ENCODE peak calls at places on chromosomes 16 and 17, in seven cellular contexts. V is esophagus muscularis mucosa; N is GM23338; X is heart left ventricle; M is CD4-positive, alpha-beta memory T cell; S is CD4-positive, CD25-positive, alpha-beta regulatory T cell; C is heart right ventricle. O is an unnamed sample.

GRCh38 chr16:22694887-22695382 is 119.0 kb upstream of the HS3ST2 start:
- DNase-seq in V (no peak), N (no peak), X (no peak), M (no peak), S (no peak), C (no peak), O (no peak)

GRCh38 chr17:49146620-49147306 is 14.2 kb downstream of the B4GALNT2 start:
- DNase-seq in V (no peak), N (no peak), X (no peak), M (no peak), S (no peak), C (no peak), O (no peak)

GRCh38 chr17:61452301-61453290 is at the start of gene TBX4:
- DNase-seq in V (no peak), N (peak; percentile 76), X (no peak), M (no peak), S (no peak), C (no peak), O (no peak)

GRCh38 chr16:47561286-47561685 is 100.2 kb downstream of the PHKB start:
- DNase-seq in V (no peak), N (no peak), X (no peak), M (no peak), S (no peak), C (no peak), O (no peak)

GRCh38 chr17:65495255-65496060 is 66.0 kb downstream of the AXIN2 start:
- DNase-seq in V (no peak), N (peak; percentile 91), X (no peak), M (peak; percentile 22), S (peak; percentile 6), C (no peak), O (no peak)

GRCh38 chr16:50879873-50880695 is 138.2 kb downstream of the CYLD start:
- DNase-seq in V (peak; percentile 88), N (peak; percentile 77), X (no peak), M (no peak), S (no peak), C (no peak), O (no peak)

GRCh38 chr17:2949469-2950044 is 113.8 kb downstream of the OR1D5 start:
- DNase-seq in V (no peak), N (no peak), X (no peak), M (no peak), S (no peak), C (peak; percentile 46), O (no peak)

GRCh38 chr16:53519417-53520091 is 16.5 kb upstream of the AKTIP start:
- DNase-seq in V (no peak), N (no peak), X (no peak), M (no peak), S (no peak), C (no peak), O (no peak)

GRCh38 chr17:28334666-28335200 is 539 bp downstream of the IFT20 start:
- DNase-seq in V (no peak), N (peak; percentile 46), X (no peak), M (no peak), S (no peak), C (no peak), O (no peak)

GRCh38 chr17:47742319-47743181 is 9.5 kb downstream of the TBX21 start:
- DNase-seq in V (no peak), N (peak; percentile 83), X (no peak), M (peak; percentile 48), S (peak; percentile 31), C (peak; percentile 39), O (no peak)

GRCh38 chr17:80866050-80866793 is 125.4 kb upstream of the CHMP6 start:
- DNase-seq in V (no peak), N (peak; percentile 77), X (peak; percentile 66), M (peak; percentile 46), S (peak; percentile 44), C (peak; percentile 63), O (peak; percentile 82)

GRCh38 chr17:78267257-78268073 is 36.0 kb downstream of the TMEM235 start:
- DNase-seq in V (no peak), N (no peak), X (no peak), M (no peak), S (no peak), C (no peak), O (no peak)

GRCh38 chr16:67207116-67207856 is 8.4 kb downstream of the ELMO3 start:
- DNase-seq in V (no peak), N (no peak), X (no peak), M (no peak), S (no peak), C (no peak), O (no peak)

GRCh38 chr16:17204248-17205043 is 266.3 kb downstream of the XYLT1 start:
- DNase-seq in V (no peak), N (no peak), X (no peak), M (no peak), S (no peak), C (no peak), O (no peak)

GRCh38 chr17:59331929-59332889 is 754 bp downstream of the YPEL2 start:
- DNase-seq in V (no peak), N (peak; percentile 52), X (peak; percentile 70), M (peak; percentile 9), S (peak; percentile 25), C (peak; percentile 77), O (peak; percentile 89)

GRCh38 chr16:28824548-28824973 is 1.8 kb downstream of the ATXN2L start:
- DNase-seq in V (no peak), N (no peak), X (no peak), M (no peak), S (no peak), C (no peak), O (no peak)

GRCh38 chr16:1981398-1981836 is at the start of gene NOXO1:
- DNase-seq in V (no peak), N (no peak), X (no peak), M (no peak), S (no peak), C (no peak), O (no peak)

GRCh38 chr16:3095869-3096268 is 3.2 kb downstream of the ZSCAN10 start:
- DNase-seq in V (no peak), N (peak; percentile 63), X (no peak), M (peak; percentile 64), S (peak; percentile 59), C (no peak), O (no peak)

GRCh38 chr16:83963277-83964119 is 4.5 kb upstream of the NECAB2 start:
- DNase-seq in V (no peak), N (no peak), X (peak; percentile 57), M (no peak), S (no peak), C (no peak), O (peak; percentile 6)

GRCh38 chr16:58035356-58036170 is 10.0 kb downstream of the MMP15 start:
- DNase-seq in V (no peak), N (no peak), X (no peak), M (no peak), S (no peak), C (no peak), O (no peak)

GRCh38 chr17:62854026-62854425 is 45.9 kb upstream of the MARCHF10 start:
- DNase-seq in V (no peak), N (no peak), X (no peak), M (no peak), S (no peak), C (no peak), O (no peak)

GRCh38 chr16:83365166-83365565 is 442.6 kb upstream of the HSBP1 start:
- DNase-seq in V (no peak), N (no peak), X (no peak), M (no peak), S (no peak), C (no peak), O (no peak)

GRCh38 chr16:57758331-57759117 is 23.0 kb downstream of the KATNB1 start:
- DNase-seq in V (no peak), N (no peak), X (no peak), M (no peak), S (no peak), C (no peak), O (peak; percentile 21)

GRCh38 chr16:78893340-78893739 is 707.2 kb downstream of the MAF start:
- DNase-seq in V (no peak), N (no peak), X (no peak), M (no peak), S (no peak), C (no peak), O (no peak)

GRCh38 chr16:78894872-78895271 is 705.7 kb downstream of the MAF start:
- DNase-seq in V (no peak), N (no peak), X (no peak), M (peak; percentile 58), S (peak; percentile 45), C (no peak), O (no peak)

GRCh38 chr16:78896280-78896679 is 704.3 kb downstream of the MAF start:
- DNase-seq in V (no peak), N (no peak), X (no peak), M (peak; percentile 48), S (peak; percentile 36), C (no peak), O (no peak)

GRCh38 chr16:78897299-78897698 is 703.2 kb downstream of the MAF start:
- DNase-seq in V (no peak), N (no peak), X (no peak), M (no peak), S (no peak), C (no peak), O (no peak)

GRCh38 chr16:78895661-78896060 is 704.9 kb downstream of the MAF start:
- DNase-seq in V (no peak), N (no peak), X (no peak), M (no peak), S (no peak), C (no peak), O (no peak)
- H3K4me1 ChIP-seq in V (no peaks in the 10 kb centered on the region), N (peaks cover 8% of the 10 kb centered on the region), X (no peaks in the 10 kb centered on the region), M (peaks cover 74% of the 10 kb centered on the region), S (peaks cover 8% of the 10 kb centered on the region), C (no peaks in the 10 kb centered on the region), O (no peaks in the 10 kb centered on the region)

GRCh38 chr17:32881054-32881453 is 4.1 kb upstream of the MYO1D start:
- DNase-seq in V (no peak), N (no peak), X (no peak), M (no peak), S (no peak), C (no peak), O (no peak)
- H3K4me3 ChIP-seq in V (no peak overlapping the region), N (no peak overlapping the region), X (no peak overlapping the region), M (no peak overlapping the region), S (no peak overlapping the region), C (no peak overlapping the region), O (no peak overlapping the region)

DNA sequence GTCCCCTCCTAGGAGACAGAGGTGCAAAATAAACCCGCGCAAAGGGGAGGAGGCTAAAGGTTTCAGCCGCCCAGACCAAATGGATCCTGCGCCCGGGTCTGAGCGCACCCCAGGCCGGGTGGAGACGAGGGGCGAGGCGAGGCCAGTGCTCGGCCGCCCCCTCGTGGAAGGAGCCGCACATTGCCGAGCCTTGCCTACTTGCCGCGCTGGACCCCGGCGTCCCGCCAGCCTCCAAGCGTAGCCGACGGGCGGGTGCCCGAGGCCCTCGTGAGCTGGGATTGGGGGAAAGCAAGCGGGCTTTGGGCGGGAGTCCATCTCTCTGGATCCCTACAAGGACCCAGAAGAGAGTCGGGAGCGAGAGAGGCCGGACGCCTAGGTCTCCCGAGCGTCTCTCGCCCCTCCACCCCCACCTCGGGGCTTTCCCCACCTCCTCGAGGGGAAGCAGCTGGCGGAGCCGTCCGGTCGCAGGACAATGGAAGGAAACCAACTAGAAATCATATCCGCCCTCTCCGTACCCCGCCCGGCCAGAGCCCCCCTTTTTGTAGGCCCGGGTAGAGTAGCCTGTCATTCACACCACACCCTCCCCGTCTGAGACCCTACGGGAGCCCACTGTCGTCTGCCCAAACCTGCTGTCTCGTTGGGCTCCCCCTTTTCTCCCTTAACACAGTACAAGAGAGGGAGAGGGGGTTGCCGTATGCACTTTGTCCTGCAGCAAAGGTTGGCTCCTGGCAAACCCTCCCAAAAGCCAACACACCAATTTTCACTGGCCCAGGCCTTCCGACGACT is 664 bp upstream of the BCL6B start:
- DNase-seq in V (peak; percentile 94), N (peak; percentile 90), X (peak; percentile 86), M (peak; percentile 75), S (peak; percentile 75), C (peak; percentile 86), O (peak; percentile 92)
- H3K4me1 ChIP-seq in V (peaks cover 70% of the 10 kb centered on the region), N (peaks cover 37% of the 10 kb centered on the region), X (peaks cover 55% of the 10 kb centered on the region), M (peaks cover 42% of the 10 kb centered on the region), S (peaks cover 31% of the 10 kb centered on the region), C (peaks cover 44% of the 10 kb centered on the region), O (peaks cover 15% of the 10 kb centered on the region)

GRCh38 chr16:27108826-27109665 is 42.3 kb downstream of the C16orf82 start:
- DNase-seq in V (no peak), N (no peak), X (no peak), M (no peak), S (no peak), C (no peak), O (no peak)
- H3K4me3 ChIP-seq in V (peak overlapping the region; percentile 56), N (peak overlapping the region; percentile 59), X (peak overlapping the region; percentile 43), M (no peak overlapping the region), S (peak overlapping the region; percentile 19), C (peak overlapping the region; percentile 16), O (peak overlapping the region; percentile 36)

O was measured in psoas muscle.